ENCODE peak calls at places on chromosomes 4 and X, in four cellular contexts. One of them, this sample, is unnamed.

GRCh38 chrX:121114691-121115090 is 67.3 kb downstream of the GLUD2 start:
- DNase-seq in Caco-2: no peak
- DNase-seq in CD8-positive, alpha-beta T cell: no peak
- DNase-seq in upper lobe of right lung: no peak
- DNase-seq in this sample: no peak

GRCh38 chr4:64158648-64159326 is 250.5 kb downstream of the TECRL start:
- DNase-seq in upper lobe of right lung: no peak
- DNase-seq in Caco-2: peak; percentile 53
- DNase-seq in CD8-positive, alpha-beta T cell: no peak
- DNase-seq in this sample: no peak

GRCh38 chrX:70613295-70613694 is 168.7 kb downstream of the DLG3 start:
- DNase-seq in Caco-2: no peak
- DNase-seq in CD8-positive, alpha-beta T cell: no peak
- DNase-seq in upper lobe of right lung: no peak
- DNase-seq in this sample: no peak

GRCh38 chr4:10173039-10173753 is 56.6 kb upstream of the WDR1 start:
- DNase-seq in Caco-2: no peak
- DNase-seq in CD8-positive, alpha-beta T cell: no peak
- DNase-seq in upper lobe of right lung: no peak
- DNase-seq in this sample: no peak

GRCh38 chr4:53307210-53307609 is 58.7 kb downstream of the SCFD2 start:
- DNase-seq in Caco-2: no peak
- DNase-seq in CD8-positive, alpha-beta T cell: no peak
- DNase-seq in upper lobe of right lung: no peak
- DNase-seq in this sample: no peak

GRCh38 chr4:81314897-81315470 is 100.0 kb upstream of the PRKG2 start:
- DNase-seq in CD8-positive, alpha-beta T cell: no peak
- DNase-seq in upper lobe of right lung: no peak
- DNase-seq in Caco-2: no peak
- DNase-seq in this sample: no peak

GRCh38 chr4:150782311-150782710 is 200.4 kb downstream of the MAB21L2 start:
- DNase-seq in CD8-positive, alpha-beta T cell: no peak
- DNase-seq in upper lobe of right lung: no peak
- DNase-seq in Caco-2: no peak
- DNase-seq in this sample: no peak

GRCh38 chrX:47940448-47940847 is 63.3 kb downstream of the ZNF182 start:
- DNase-seq in upper lobe of right lung: no peak
- DNase-seq in CD8-positive, alpha-beta T cell: no peak
- DNase-seq in Caco-2: no peak
- DNase-seq in this sample: no peak

GRCh38 chr4:82798168-82799005 is at the start of gene SCD5:
- DNase-seq in CD8-positive, alpha-beta T cell: peak; percentile 39
- DNase-seq in upper lobe of right lung: peak; percentile 78
- DNase-seq in Caco-2: peak; percentile 42
- DNase-seq in this sample: peak; percentile 73

GRCh38 chr4:15931451-15932210 is 6.9 kb downstream of the FGFBP1 start:
- DNase-seq in upper lobe of right lung: no peak
- DNase-seq in Caco-2: no peak
- DNase-seq in CD8-positive, alpha-beta T cell: no peak
- DNase-seq in this sample: no peak

GRCh38 chr4:184196730-184197355 is 20.8 kb downstream of the ENPP6 start:
- DNase-seq in upper lobe of right lung: no peak
- DNase-seq in Caco-2: no peak
- DNase-seq in CD8-positive, alpha-beta T cell: no peak
- DNase-seq in this sample: no peak

GRCh38 chr4:182807346-182807745 is 109.8 kb downstream of the DCTD start:
- DNase-seq in upper lobe of right lung: no peak
- DNase-seq in Caco-2: no peak
- DNase-seq in CD8-positive, alpha-beta T cell: no peak
- DNase-seq in this sample: no peak

GRCh38 chr4:166981847-166982246 is 252.4 kb downstream of the SPOCK3 start:
- DNase-seq in CD8-positive, alpha-beta T cell: no peak
- DNase-seq in Caco-2: no peak
- DNase-seq in upper lobe of right lung: no peak
- DNase-seq in this sample: no peak

GRCh38 chr4:56181140-56181950 is 205.9 kb downstream of the AASDH start:
- DNase-seq in Caco-2: no peak
- DNase-seq in CD8-positive, alpha-beta T cell: no peak
- DNase-seq in upper lobe of right lung: no peak
- DNase-seq in this sample: no peak

GRCh38 chr4:3010577-3010976 is 47.2 kb downstream of the GRK4 start:
- DNase-seq in CD8-positive, alpha-beta T cell: no peak
- DNase-seq in upper lobe of right lung: no peak
- DNase-seq in Caco-2: no peak
- DNase-seq in this sample: no peak

GRCh38 chr4:4693755-4694295 is 152.0 kb upstream of the STX18 start:
- DNase-seq in Caco-2: no peak
- DNase-seq in CD8-positive, alpha-beta T cell: no peak
- DNase-seq in upper lobe of right lung: no peak
- DNase-seq in this sample: no peak

GRCh38 chr4:4694812-4695211 is 153.0 kb upstream of the STX18 start:
- DNase-seq in upper lobe of right lung: no peak
- DNase-seq in Caco-2: no peak
- DNase-seq in CD8-positive, alpha-beta T cell: no peak
- DNase-seq in this sample: no peak

GRCh38 chr4:4695497-4695896 is 153.6 kb upstream of the STX18 start:
- DNase-seq in CD8-positive, alpha-beta T cell: no peak
- DNase-seq in upper lobe of right lung: no peak
- DNase-seq in Caco-2: no peak
- DNase-seq in this sample: no peak

GRCh38 chr4:4693258-4693657 is 151.4 kb upstream of the STX18 start:
- DNase-seq in Caco-2: no peak
- DNase-seq in upper lobe of right lung: no peak
- DNase-seq in CD8-positive, alpha-beta T cell: no peak
- DNase-seq in this sample: peak; percentile 40

DNA sequence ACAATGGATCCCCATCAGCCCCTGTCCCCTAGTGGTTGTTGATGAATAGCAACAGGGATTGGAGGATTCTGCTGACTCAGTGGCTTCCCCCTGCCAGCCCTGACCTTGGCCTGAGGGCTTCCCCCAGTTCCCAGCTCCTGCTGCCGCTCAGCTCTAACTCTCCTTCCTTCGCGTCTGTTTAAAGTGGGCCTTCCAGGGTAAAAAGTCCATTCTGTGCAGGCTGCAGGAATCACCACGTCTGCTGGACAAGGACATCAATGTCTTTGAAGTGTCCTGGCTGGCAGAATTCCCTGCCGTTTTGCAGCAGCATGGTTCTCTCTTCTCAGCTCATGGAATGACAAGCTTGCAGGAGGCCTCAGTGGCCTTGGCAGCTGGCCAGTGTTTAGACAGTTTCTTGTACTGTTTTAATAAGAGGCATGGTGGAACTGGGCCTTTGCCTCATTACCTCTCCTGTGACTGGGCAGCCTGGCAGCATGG is 152.5 kb upstream of the STX18 start:
- DNase-seq in upper lobe of right lung: no peak
- DNase-seq in CD8-positive, alpha-beta T cell: no peak
- DNase-seq in Caco-2: peak; percentile 63
- DNase-seq in this sample: no peak
- TF ChIP-seq CTCF in upper lobe of right lung: no peak
- TF ChIP-seq CTCF in CD8-positive, alpha-beta T cell: no peak
- TF ChIP-seq CTCF in Caco-2: no peak
- TF ChIP-seq CTCF in this sample: peak; percentile 28

GRCh38 chrX:110750526-110751189 is 45.0 kb downstream of the CHRDL1 start:
- DNase-seq in upper lobe of right lung: no peak
- DNase-seq in Caco-2: no peak
- DNase-seq in CD8-positive, alpha-beta T cell: no peak
- DNase-seq in this sample: no peak
- H3K4me3 ChIP-seq in upper lobe of right lung: no peak overlapping the region
- H3K4me3 ChIP-seq in Caco-2: no peak overlapping the region
- H3K4me3 ChIP-seq in CD8-positive, alpha-beta T cell: no peak overlapping the region
- H3K4me3 ChIP-seq in this sample: no peak overlapping the region

GRCh38 chr4:13615162-13615561 is 12.4 kb downstream of the BOD1L1 start:
- DNase-seq in upper lobe of right lung: no peak
- DNase-seq in CD8-positive, alpha-beta T cell: no peak
- DNase-seq in Caco-2: no peak
- DNase-seq in this sample: no peak

GRCh38 chr4:13616597-13616996 is 10.9 kb downstream of the BOD1L1 start:
- DNase-seq in CD8-positive, alpha-beta T cell: no peak
- DNase-seq in upper lobe of right lung: no peak
- DNase-seq in Caco-2: no peak
- DNase-seq in this sample: no peak

GRCh38 chr4:13618212-13618806 is 9.2 kb downstream of the BOD1L1 start:
- DNase-seq in upper lobe of right lung: no peak
- DNase-seq in Caco-2: no peak
- DNase-seq in CD8-positive, alpha-beta T cell: no peak
- DNase-seq in this sample: no peak

GRCh38 chr4:13612569-13612968 is 15.0 kb downstream of the BOD1L1 start:
- DNase-seq in upper lobe of right lung: no peak
- DNase-seq in Caco-2: no peak
- DNase-seq in CD8-positive, alpha-beta T cell: no peak
- DNase-seq in this sample: no peak

DNA sequence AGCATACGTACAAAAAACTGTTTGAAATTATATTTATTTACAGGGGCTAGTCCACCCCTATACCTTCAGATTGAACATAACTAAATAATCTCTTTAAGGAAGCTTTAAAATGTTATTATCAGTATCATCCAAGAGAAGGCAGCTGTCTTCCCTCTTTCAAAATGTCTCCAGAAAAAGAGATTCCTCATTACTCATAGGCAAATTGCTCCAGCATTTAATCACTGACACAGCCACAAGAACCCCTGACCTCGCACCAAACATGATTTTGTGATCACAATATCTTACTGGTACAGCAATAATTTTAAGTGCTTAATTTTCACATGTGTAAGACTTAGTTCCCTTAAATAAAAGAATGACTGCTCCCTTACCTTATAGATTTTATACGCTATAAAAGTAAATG is 9.7 kb downstream of the BOD1L1 start:
- DNase-seq in CD8-positive, alpha-beta T cell: no peak
- DNase-seq in upper lobe of right lung: no peak
- DNase-seq in Caco-2: no peak
- DNase-seq in this sample: no peak
- H3K36me3 ChIP-seq in CD8-positive, alpha-beta T cell: peaks cover 19% of the 10 kb centered on the region
- H3K36me3 ChIP-seq in upper lobe of right lung: peaks cover 61% of the 10 kb centered on the region
- H3K36me3 ChIP-seq in Caco-2: no peaks in the 10 kb centered on the region
- H3K36me3 ChIP-seq in this sample: peaks cover 8% of the 10 kb centered on the region

GRCh38 chrX:14533867-14534266 is 4.5 kb downstream of the GLRA2 start:
- DNase-seq in CD8-positive, alpha-beta T cell: no peak
- DNase-seq in upper lobe of right lung: no peak
- DNase-seq in Caco-2: no peak
- DNase-seq in this sample: no peak

GRCh38 chrX:14529288-14529989 is at the start of gene GLRA2:
- DNase-seq in CD8-positive, alpha-beta T cell: no peak
- DNase-seq in Caco-2: peak; percentile 12
- DNase-seq in upper lobe of right lung: no peak
- DNase-seq in this sample: no peak

GRCh38 chrX:14528629-14529287 is 578 bp upstream of the GLRA2 start:
- DNase-seq in Caco-2: peak; percentile 50
- DNase-seq in upper lobe of right lung: peak; percentile 43
- DNase-seq in CD8-positive, alpha-beta T cell: peak; percentile 1
- DNase-seq in this sample: peak; percentile 14
- TF ChIP-seq CTCF in Caco-2: peak; percentile 31
- TF ChIP-seq CTCF in upper lobe of right lung: peak; percentile 34
- TF ChIP-seq CTCF in CD8-positive, alpha-beta T cell: no peak
- TF ChIP-seq CTCF in this sample: peak; percentile 51

DNA sequence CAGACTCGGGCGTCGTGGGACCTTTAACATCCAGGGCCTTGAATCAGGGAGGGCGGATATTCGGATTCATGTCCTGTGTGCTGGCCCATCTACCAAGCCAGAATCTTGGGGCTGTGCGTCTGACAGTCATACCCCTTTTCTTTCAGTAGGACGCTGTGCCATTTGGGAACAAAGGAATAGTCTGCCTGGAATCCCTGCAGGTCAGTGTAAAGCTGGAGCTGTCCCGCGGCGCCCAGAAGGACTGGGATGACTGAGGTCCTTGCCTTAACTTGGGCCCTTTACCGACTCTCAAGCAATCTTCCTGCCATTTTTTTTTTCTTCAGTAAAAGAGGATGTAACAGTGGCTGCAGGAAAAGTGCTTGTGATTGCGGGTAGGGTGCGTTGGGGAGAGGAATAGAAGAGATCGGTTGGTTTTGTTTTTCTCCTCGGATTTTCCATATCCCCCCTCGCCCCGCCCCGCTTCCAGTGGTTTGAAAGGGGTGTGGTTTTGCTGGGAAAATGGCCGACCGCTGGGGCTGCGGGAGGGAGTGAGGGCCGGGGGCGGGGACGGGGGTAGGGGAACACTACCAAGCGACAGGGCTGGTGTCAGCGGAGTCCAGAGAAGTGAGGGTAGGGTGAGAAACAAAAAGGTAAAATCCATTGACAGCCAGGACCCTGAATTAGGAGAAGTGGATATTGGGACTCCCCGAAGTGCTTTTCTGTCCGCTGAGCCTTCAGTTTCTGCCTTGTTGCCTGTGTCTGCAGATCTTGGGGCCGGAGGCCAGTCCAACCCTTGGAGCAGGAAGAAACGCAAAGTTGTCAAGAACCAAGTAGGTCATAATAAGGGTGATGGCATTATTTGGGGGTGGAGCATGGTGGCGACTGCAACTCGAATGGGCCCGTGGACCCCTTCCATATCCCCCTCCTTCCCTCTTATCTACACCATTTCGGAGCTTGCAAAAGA is 749 bp downstream of the ARMCX1 start:
- DNase-seq in CD8-positive, alpha-beta T cell: no peak
- DNase-seq in upper lobe of right lung: peak; percentile 72
- DNase-seq in Caco-2: no peak
- DNase-seq in this sample: no peak
- H3K4me3 ChIP-seq in CD8-positive, alpha-beta T cell: peak overlapping the region; percentile 61
- H3K4me3 ChIP-seq in upper lobe of right lung: peak overlapping the region; percentile 63
- H3K4me3 ChIP-seq in Caco-2: no peak overlapping the region
- H3K4me3 ChIP-seq in this sample: no peak overlapping the region